ENCODE peak calls at places on chromosomes 16 and 17, in four cellular contexts. Y, Q, G and T are unnamed samples. For H3K9me3 and H3K4me1, the result is how much of the 10 kb centered on the place peaks cover.

GRCh38 chr16:19837331-19837943 is 47.2 kb downstream of the GPRC5B start:
- DNase-seq in Y (no peak), Q (no peak), G (no peak), T (no peak)

GRCh38 chr16:31344712-31345111 is 10.3 kb upstream of the ITGAX start:
- DNase-seq in Y (no peak), Q (no peak), G (peak), T (no peak)

GRCh38 chr17:67594115-67594878 is 123.4 kb upstream of the NOL11 start:
- DNase-seq in Y (no peak), Q (no peak), G (no peak), T (no peak)

GRCh38 chr16:28012031-28012445 is 51.5 kb downstream of the GSG1L start:
- DNase-seq in Y (no peak), Q (no peak), G (no peak), T (no peak)

GRCh38 chr17:15922586-15922985 is 22.3 kb upstream of the ADORA2B start:
- DNase-seq in Y (no peak), Q (no peak), G (no peak), T (no peak)

GRCh38 chr17:67151717-67152116 is 93.3 kb downstream of the HELZ start:
- DNase-seq in Y (no peak), Q (no peak), G (no peak), T (no peak)

GRCh38 chr17:57911834-57912673 is 43.2 kb downstream of the CUEDC1 start:
- DNase-seq in Y (peak), Q (no peak), G (peak), T (peak)

GRCh38 chr16:50925758-50926357 is 184.0 kb downstream of the CYLD start:
- DNase-seq in Y (no peak), Q (no peak), G (no peak), T (no peak)

GRCh38 chr17:376936-377863 is 24.6 kb upstream of the RPH3AL start:
- DNase-seq in Y (peak), Q (no peak), G (peak), T (peak)

GRCh38 chr16:78230832-78231231 is 131.4 kb downstream of the WWOX start:
- DNase-seq in Y (no peak), Q (no peak), G (no peak), T (no peak)

GRCh38 chr16:48811478-48811877 is 201.5 kb upstream of the N4BP1 start:
- DNase-seq in Y (no peak), Q (no peak), G (no peak), T (no peak)

GRCh38 chr16:84738255-84739038 is 38.6 kb downstream of the USP10 start:
- DNase-seq in Y (peak), Q (peak), G (peak), T (peak)

GRCh38 chr17:82859431-82860403 is 19.9 kb upstream of the ZNF750 start:
- DNase-seq in Y (peak), Q (peak), G (peak), T (no peak)

GRCh38 chr16:74738134-74738541 is 36.5 kb downstream of the FA2H start:
- DNase-seq in Y (no peak), Q (no peak), G (no peak), T (no peak)

GRCh38 chr16:35689764-35690163 is 2230.4 kb downstream of the TP53TG3F start:
- DNase-seq in Y (no peak), Q (no peak), G (peak), T (no peak)
- H3K9me3 ChIP-seq in Y (under half), Q (under half), G (under half), T (half or more)

DNA sequence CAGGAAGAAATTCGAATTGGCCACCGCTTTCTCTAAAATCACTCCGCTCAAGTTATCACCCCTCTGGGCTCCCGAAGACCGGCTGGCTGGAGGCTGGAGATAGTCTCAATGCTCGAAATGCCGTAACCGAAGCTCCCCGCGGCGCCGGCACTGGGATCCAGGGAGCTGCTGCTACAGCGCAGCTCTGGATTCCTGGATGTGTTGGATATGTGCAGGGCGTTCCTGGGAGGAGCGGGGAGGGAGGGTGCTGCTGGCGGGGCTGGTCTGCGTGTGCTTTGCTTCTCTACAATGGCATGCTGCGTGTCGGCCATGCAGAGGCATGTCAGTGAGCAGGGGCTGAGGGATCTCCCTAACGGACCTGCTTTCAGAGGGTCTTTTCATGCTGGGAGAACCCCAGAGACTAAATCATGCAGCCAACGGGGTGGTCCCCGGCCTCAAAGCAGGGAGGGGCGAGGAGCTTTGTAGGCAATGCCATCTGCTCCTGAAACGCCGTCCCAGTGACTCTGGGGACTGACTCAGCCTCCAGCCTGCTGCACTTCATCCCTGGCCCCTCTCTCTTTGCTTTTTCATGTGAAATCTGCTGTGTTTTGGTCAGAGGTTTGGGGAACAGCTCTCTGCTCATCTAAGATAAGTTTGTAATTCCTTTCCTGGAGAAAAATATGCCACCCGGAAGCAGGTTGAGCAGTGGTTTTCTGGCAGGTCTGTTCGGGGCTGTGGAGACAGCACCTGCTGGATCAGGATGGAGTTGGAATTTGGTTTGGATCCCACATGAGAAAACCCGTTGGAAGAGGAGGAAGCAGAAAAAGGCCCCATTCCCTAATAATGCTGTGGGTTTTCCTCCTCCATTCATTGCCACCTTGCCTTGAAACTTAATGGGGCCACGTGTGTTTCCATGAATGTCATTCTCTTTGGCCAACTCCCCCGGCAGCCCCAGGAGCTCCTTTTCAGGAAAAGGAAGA is 311.4 kb downstream of the SEC14L1 start:
- DNase-seq in Y (peak), Q (no peak), G (peak), T (peak)
- H3K4me1 ChIP-seq in Y (half or more), Q (half or more), G (under half), T (half or more)

GRCh38 chr16:59849716-59850115 is 1115.6 kb upstream of the GOT2 start:
- DNase-seq in Y (no peak), Q (no peak), G (no peak), T (no peak)
- H3K9me3 ChIP-seq in Y (under half), Q (under half), G (under half), T (under half)

DNA sequence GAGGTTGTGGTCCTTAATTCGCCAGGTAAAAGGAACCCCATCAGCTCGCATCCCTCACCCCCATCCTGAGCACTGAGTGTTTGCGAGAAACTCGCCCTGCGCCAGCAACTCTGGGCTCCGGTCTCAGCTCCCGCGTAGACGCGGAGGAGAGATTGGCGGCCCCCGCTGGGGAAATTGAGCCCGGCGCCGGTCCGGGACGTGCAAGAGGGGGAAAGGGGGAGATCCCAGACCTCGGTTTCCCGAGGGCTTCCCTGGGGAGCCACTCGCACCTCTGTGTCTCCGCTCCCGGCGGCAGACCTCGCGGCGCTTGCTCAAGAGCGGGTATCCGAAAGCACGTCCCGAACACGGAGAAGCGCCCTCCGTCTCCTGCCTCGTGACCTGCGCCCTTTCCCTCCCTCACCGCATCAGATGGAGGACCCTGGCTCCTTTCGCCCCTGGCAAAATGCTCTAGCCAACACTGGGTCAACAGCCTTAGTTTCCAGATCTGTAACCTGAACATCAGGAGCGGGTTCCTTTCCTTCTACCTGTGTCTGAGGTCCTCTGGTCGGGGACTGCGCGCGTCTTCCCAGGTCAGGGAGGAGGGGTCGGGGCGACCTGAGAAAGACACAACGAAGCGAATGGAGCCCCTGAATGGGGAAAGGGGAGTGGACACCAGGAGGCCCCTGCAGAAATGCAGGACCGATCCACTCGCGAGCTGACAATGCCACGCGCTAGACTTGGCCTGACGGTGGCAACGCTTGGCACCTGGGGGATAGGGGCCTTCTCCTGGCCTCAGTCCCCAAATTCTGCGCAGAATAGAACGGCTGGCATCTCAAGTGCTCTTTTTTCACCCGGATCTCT is 2.9 kb upstream of the SOX9 start:
- DNase-seq in Y (no peak), Q (no peak), G (no peak), T (no peak)
- H3K4me1 ChIP-seq in Y (under half), Q (under half), G (under half), T (half or more)

GRCh38 chr16:3377917-3378316 is 22.2 kb downstream of the OR2C1 start:
- DNase-seq in Y (no peak), Q (no peak), G (no peak), T (no peak)

GRCh38 chr16:3375680-3376079 is 20.0 kb downstream of the OR2C1 start:
- DNase-seq in Y (no peak), Q (no peak), G (no peak), T (no peak)
- H3K9me3 ChIP-seq in Y (under half), Q (under half), G (under half), T (under half)

DNA sequence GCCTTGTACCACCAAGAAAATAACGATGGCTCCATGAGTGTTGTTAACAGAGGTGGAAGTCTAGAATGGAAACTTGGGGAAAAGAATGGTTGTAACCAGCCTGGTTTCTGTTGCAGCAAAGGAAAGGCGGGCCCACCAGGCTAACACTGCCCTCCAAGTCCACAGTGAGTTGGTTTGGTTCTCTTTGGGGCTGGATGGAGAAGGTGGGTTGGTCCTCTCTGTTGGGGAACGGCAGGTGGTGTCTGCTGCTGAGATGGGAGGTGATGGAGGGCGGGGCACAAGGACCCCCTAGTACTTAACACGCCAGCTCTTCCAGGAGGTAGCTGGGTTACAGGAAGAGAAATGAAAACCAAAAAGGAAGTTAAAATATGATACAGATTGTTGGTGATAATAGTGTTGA is 76.6 kb upstream of the PLCG2 start:
- DNase-seq in Y (no peak), Q (no peak), G (no peak), T (no peak)
- H3K4me1 ChIP-seq in Y (under half), Q (under half), G (under half), T (under half)

DNA sequence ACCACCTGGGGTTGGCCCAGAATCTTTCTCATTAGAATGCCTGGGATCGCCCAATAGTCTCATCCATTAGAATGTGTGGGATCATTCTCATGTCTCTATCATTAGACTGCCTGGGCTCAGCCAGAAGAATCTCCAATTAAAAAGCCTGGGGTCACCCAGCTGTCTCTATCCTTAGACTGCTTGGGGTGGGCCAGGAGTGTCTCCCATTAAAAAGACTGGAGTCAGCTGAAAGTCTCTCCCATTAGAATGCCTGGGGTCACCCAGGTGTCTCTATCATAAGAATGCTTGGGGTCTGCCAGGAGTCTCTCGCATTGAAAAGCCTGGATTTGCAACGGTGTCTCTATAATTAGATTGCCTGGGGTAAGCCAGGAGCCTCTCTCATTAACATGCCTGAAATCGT is 2225.7 kb downstream of the TP53TG3F start:
- DNase-seq in Y (no peak), Q (no peak), G (peak), T (no peak)
- H3K9me3 ChIP-seq in Y (under half), Q (under half), G (under half), T (under half)

DNA sequence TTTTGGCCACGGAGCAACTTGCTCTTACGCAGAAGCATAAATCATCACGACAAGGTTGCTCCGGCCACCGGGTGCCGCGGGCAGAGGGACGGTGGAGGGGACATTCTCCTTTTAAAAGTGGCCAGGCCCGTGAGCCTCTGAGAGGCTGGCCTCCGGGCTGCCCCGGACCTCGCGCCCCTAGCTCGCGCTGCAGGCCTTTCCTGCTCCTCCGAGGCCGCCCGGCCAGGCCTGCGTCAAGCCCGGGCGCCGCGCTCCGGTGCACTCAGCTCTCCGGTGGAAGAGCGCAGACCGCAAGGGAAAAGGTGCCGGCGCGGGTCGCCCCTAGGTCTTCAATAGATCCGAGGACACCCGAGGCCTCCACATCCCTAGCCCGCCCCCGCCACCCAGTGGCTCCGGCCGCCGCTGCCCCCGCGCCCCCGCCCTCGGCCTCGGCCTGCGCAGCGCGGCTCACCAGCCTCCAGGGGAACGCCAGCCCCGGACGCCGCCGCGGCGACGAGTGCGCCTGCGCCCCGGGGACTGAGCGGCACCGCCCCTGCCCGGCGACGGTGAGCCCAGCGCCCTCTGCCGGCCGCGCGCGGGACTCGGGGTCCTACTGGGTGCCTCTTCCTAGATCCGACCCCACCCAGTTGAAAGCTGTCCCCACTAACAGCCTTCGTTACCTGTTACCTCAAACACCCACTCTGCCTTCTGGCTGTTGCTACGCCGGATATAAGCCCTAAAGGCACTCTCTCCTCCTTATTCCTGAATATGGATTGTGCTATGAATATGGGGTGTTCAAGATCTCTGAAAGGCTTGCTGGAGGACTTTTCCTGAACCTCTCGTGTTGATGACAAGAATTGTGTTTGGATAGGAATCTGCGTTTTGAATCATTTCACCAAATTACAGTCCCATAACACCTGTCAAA is at the start of gene LYRM9:
- DNase-seq in Y (peak), Q (peak), G (peak), T (peak)
- H3K4me1 ChIP-seq in Y (under half), Q (under half), G (under half), T (under half)